ENCODE peak calls at places on chromosome 21, in ten cellular contexts. A, R, T, M, E, L, I, C, X and D are unnamed samples.

GRCh38 chr21:37903396-37903795 is 12.9 kb downstream of the KCNJ6 start:
- DNase-seq in A (no peak), R (no peak), T (no peak), M (no peak), E (no peak), L (no peak), I (no peak), C (no peak), X (no peak), D (no peak)

GRCh38 chr21:45502600-45502999 is 39.6 kb downstream of the SLC19A1 start:
- DNase-seq in A (peak; percentile 30), R (no peak), T (peak; percentile 8), M (no peak), E (no peak), L (no peak), I (no peak), C (no peak), X (peak; percentile 5), D (no peak)

GRCh38 chr21:40334159-40334558 is 466.9 kb downstream of the PCP4 start:
- DNase-seq in A (no peak), R (no peak), T (no peak), M (no peak), E (no peak), L (no peak), I (no peak), C (no peak), X (no peak), D (no peak)

GRCh38 chr21:32330784-32331311 is 32.2 kb downstream of the MRAP start:
- DNase-seq in A (no peak), R (no peak), T (no peak), M (no peak), E (no peak), L (no peak), I (no peak), C (no peak), X (no peak), D (no peak)

GRCh38 chr21:46214478-46215340 is 13.9 kb downstream of the LSS start:
- DNase-seq in A (peak; percentile 28), R (no peak), T (peak; percentile 9), M (no peak), E (no peak), L (no peak), I (no peak), C (no peak), X (no peak), D (no peak)

GRCh38 chr21:31354604-31355443 is 10.8 kb upstream of the TIAM1 start:
- DNase-seq in A (no peak), R (peak; percentile 96), T (no peak), M (peak; percentile 57), E (peak; percentile 72), L (peak; percentile 95), I (peak; percentile 57), C (peak; percentile 59), X (no peak), D (peak; percentile 95)

GRCh38 chr21:18023099-18023498 is 203.9 kb upstream of the C21orf91 start:
- DNase-seq in A (no peak), R (no peak), T (no peak), M (no peak), E (no peak), L (no peak), I (no peak), C (no peak), X (no peak), D (no peak)

GRCh38 chr21:46354046-46354445 is 30.1 kb downstream of the PCNT start:
- DNase-seq in A (no peak), R (no peak), T (no peak), M (no peak), E (no peak), L (no peak), I (no peak), C (no peak), X (no peak), D (no peak)

GRCh38 chr21:33268736-33269441 is 2.7 kb downstream of the IL10RB start:
- DNase-seq in A (peak; percentile 94), R (no peak), T (no peak), M (no peak), E (no peak), L (no peak), I (no peak), C (no peak), X (no peak), D (no peak)

GRCh38 chr21:16426936-16427335 is 697.2 kb downstream of the USP25 start:
- DNase-seq in A (no peak), R (no peak), T (no peak), M (no peak), E (no peak), L (no peak), I (no peak), C (peak; percentile 17), X (no peak), D (peak; percentile 16)

GRCh38 chr21:46599251-46599572 is 5.7 kb downstream of the S100B start:
- DNase-seq in A (no peak), R (peak; percentile 76), T (no peak), M (peak; percentile 93), E (peak; percentile 91), L (peak; percentile 94), I (peak; percentile 81), C (peak; percentile 91), X (peak; percentile 53), D (peak; percentile 88)

GRCh38 chr21:21436012-21436545 is 437.9 kb downstream of the NCAM2 start:
- DNase-seq in A (no peak), R (no peak), T (no peak), M (peak; percentile 39), E (no peak), L (peak; percentile 79), I (peak; percentile 29), C (peak; percentile 31), X (no peak), D (peak; percentile 73)

GRCh38 chr21:25999935-26000582 is 170.5 kb downstream of the APP start:
- DNase-seq in A (no peak), R (no peak), T (no peak), M (no peak), E (no peak), L (no peak), I (no peak), C (no peak), X (no peak), D (no peak)
- H3K4me3 ChIP-seq in A (no peak overlapping the region), R (no peak overlapping the region), T (no peak overlapping the region), M (no peak overlapping the region), E (no peak overlapping the region), L (no peak overlapping the region), I (no peak overlapping the region), C (no peak overlapping the region), X (no peak overlapping the region), D (no peak overlapping the region)

GRCh38 chr21:42049578-42050430 is 21.3 kb upstream of the UMODL1 start:
- DNase-seq in A (no peak), R (no peak), T (no peak), M (no peak), E (no peak), L (no peak), I (no peak), C (no peak), X (no peak), D (no peak)
- TF ChIP-seq CTCF in A (no peak), R (no peak), T (no peak), M (no peak), E (no peak), L (no peak), I (no peak), C (no peak), X (no peak), D (no peak)

GRCh38 chr21:42956824-42957632 is 17.3 kb upstream of the PKNOX1 start:
- DNase-seq in A (no peak), R (no peak), T (no peak), M (no peak), E (no peak), L (no peak), I (no peak), C (no peak), X (no peak), D (no peak)
- H3K4me3 ChIP-seq in A (no peak overlapping the region), R (no peak overlapping the region), T (no peak overlapping the region), M (no peak overlapping the region), E (no peak overlapping the region), L (no peak overlapping the region), I (no peak overlapping the region), C (no peak overlapping the region), X (no peak overlapping the region), D (no peak overlapping the region)

DNA sequence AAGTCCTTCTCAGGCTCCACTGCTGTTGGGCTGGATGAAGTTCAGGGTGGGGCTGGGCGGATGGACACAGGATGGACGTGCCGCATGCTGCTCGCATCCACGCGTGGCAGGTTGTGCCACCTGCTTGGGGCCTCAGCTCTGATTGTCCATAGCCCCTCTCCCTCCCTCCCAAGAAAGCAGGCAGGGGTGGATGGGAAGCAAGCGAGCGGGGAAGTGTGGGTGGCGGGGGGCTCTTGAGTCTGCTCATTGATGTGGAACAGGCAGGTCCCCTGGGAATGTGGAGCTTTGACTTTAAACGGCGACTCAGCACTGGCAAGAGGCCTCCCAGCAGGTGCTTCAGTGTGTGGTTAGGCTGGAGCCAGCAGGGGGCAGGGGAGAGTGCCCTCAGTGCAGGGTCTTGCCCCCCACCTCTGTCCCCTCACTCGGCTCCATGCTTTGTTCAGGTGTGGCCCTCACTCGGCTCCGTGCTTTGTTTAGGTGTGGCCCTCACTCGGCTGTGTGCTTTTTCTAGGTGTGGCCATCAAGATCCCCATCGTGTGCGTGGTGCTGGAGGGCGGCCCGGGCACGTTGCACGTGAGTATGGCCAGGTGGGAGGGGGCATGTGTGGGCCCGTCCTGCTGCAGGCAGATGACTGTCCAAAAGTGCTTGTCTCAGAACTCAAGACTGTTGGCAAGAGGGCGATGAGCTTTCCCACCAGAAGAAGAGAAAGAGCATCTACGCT is 23.9 kb downstream of the TRPM2 start:
- DNase-seq in A (no peak), R (no peak), T (no peak), M (no peak), E (no peak), L (no peak), I (no peak), C (no peak), X (no peak), D (no peak)
- TF ChIP-seq CTCF in A (no peak), R (no peak), T (no peak), M (no peak), E (no peak), L (no peak), I (no peak), C (no peak), X (no peak), D (no peak)